ENCODE peak calls at places on chromosomes 2 and 18, in seven cellular contexts. J is GM13976, N is Panc1, M is coronary artery, T is tibial nerve, V is upper lobe of left lung, E is RWPE2. O is an unnamed sample.

GRCh38 chr2:215137741-215138340 is 585 bp downstream of the ABCA12 start:
- DNase-seq in M (no peak), E (no peak), V (no peak), J (no peak), N (no peak), T (no peak), O (no peak)

GRCh38 chr2:46164581-46165301 is 132.5 kb upstream of the EPAS1 start:
- DNase-seq in E (peak), J (no peak), V (no peak), N (no peak), T (peak), M (peak), O (no peak)

GRCh38 chr2:190214434-190215194 is 105.0 kb downstream of the HIBCH start:
- DNase-seq in M (no peak), V (no peak), N (no peak), T (no peak), J (no peak), E (no peak), O (no peak)

GRCh38 chr2:81481242-81481993 is 1176.9 kb upstream of the LRRTM1 start:
- DNase-seq in N (no peak), V (peak), T (no peak), J (no peak), M (no peak), E (no peak), O (no peak)

GRCh38 chr2:98118161-98118560 is 31.2 kb downstream of the VWA3B start:
- DNase-seq in E (no peak), T (no peak), V (no peak), M (no peak), J (no peak), N (no peak), O (no peak)

GRCh38 chr18:966095-967036 is 61.7 kb downstream of the ADCYAP1 start:
- DNase-seq in T (no peak), N (no peak), J (no peak), E (no peak), M (no peak), V (no peak), O (no peak)

GRCh38 chr2:118266086-118266485 is 177.8 kb downstream of the INSIG2 start:
- DNase-seq in M (no peak), E (no peak), T (no peak), N (no peak), J (no peak), V (no peak), O (no peak)

GRCh38 chr2:196169521-196169920 is 1.9 kb downstream of the STK17B start:
- DNase-seq in N (no peak), M (no peak), E (no peak), J (no peak), T (no peak), V (no peak), O (no peak)

GRCh38 chr2:11499081-11499743 is 33.3 kb upstream of the E2F6 start:
- DNase-seq in V (no peak), E (no peak), M (no peak), T (no peak), J (no peak), N (no peak), O (no peak)

GRCh38 chr2:237877576-237878307 is 18.3 kb downstream of the RAMP1 start:
- DNase-seq in M (peak), J (no peak), E (no peak), N (no peak), V (peak), T (no peak), O (no peak)

GRCh38 chr2:70779911-70780580 is 10.4 kb downstream of the FIGLA start:
- DNase-seq in V (no peak), M (no peak), J (no peak), T (no peak), N (no peak), E (no peak), O (no peak)

GRCh38 chr2:10325278-10326145 is 22.8 kb downstream of the HPCAL1 start:
- DNase-seq in M (no peak), N (no peak), E (no peak), J (no peak), T (no peak), V (no peak), O (no peak)

GRCh38 chr2:219125225-219125885 is 35.3 kb downstream of the NHEJ1 start:
- DNase-seq in E (no peak), V (no peak), T (no peak), N (no peak), M (no peak), J (no peak), O (no peak)

GRCh38 chr2:149702571-149702970 is 115.0 kb upstream of the MMADHC start:
- DNase-seq in J (no peak), M (no peak), N (no peak), V (no peak), E (no peak), T (no peak), O (no peak)

GRCh38 chr2:75403991-75404428 is 156.7 kb downstream of the EVA1A start:
- DNase-seq in E (no peak), N (peak), V (no peak), T (no peak), J (peak), M (no peak), O (no peak)

GRCh38 chr2:149733936-149734685 is 146.5 kb upstream of the MMADHC start:
- DNase-seq in M (no peak), E (no peak), T (no peak), N (no peak), V (no peak), J (no peak), O (no peak)

GRCh38 chr18:27004056-27004829 is 138.7 kb upstream of the AQP4 start:
- DNase-seq in N (no peak), T (no peak), J (no peak), M (no peak), V (no peak), E (no peak), O (no peak)

GRCh38 chr2:212777020-212777491 is 238.5 kb upstream of the ERBB4 start:
- DNase-seq in N (no peak), V (no peak), E (no peak), M (no peak), J (peak), T (no peak), O (no peak)

GRCh38 chr2:94986392-94986963 is 39.0 kb upstream of the MAL start:
- DNase-seq in E (no peak), V (no peak), J (peak), T (peak), N (peak), M (no peak), O (peak)

GRCh38 chr2:108399479-108399878 is 21.7 kb downstream of the SULT1C4 start:
- DNase-seq in N (no peak), J (no peak), E (no peak), T (no peak), M (no peak), V (no peak), O (no peak)

GRCh38 chr2:59184281-59185020 is 943.3 kb upstream of the FANCL start:
- DNase-seq in N (no peak), J (no peak), V (no peak), E (no peak), M (no peak), T (no peak), O (no peak)

GRCh38 chr2:167863377-167863776 is 384.0 kb downstream of the STK39 start:
- DNase-seq in E (no peak), M (no peak), J (no peak), T (no peak), V (no peak), N (no peak), O (no peak)

DNA sequence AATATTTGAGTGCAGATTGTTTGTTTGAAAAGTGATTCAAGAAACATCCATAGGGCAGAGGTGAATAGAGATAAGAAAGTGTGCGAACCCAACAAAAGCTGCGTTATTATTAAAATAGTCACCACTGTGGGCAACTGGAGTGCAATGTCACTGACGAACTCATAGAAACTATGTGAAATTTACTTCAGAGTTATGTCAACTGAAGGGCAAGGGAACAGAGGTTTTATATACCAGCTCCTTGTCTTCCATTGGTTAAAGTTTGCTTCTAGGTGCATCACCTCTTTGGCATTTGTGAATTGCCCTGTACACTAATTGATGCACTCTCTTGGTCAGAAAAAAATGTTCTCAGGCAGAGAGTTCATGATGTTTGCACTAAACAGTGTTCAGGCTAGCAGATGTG is 110.5 kb upstream of the NYAP2 start:
- DNase-seq in N (no peak), T (no peak), M (no peak), E (no peak), J (no peak), V (no peak), O (no peak)
- TF ChIP-seq CTCF in N (no peak), T (no peak), M (no peak), E (no peak), J (no peak), V (no peak), O (no peak)

GRCh38 chr18:8428951-8429350 is 180.3 kb upstream of the RAB12 start:
- DNase-seq in M (no peak), N (no peak), T (no peak), J (no peak), E (no peak), V (no peak), O (no peak)

GRCh38 chr18:8424481-8424880 is 184.8 kb upstream of the RAB12 start:
- DNase-seq in N (no peak), V (no peak), T (no peak), J (no peak), E (no peak), M (no peak), O (no peak)

GRCh38 chr18:8424917-8425725 is 184.1 kb upstream of the RAB12 start:
- DNase-seq in V (no peak), N (no peak), M (no peak), J (no peak), E (no peak), T (no peak), O (no peak)

GRCh38 chr18:8427339-8427738 is 181.9 kb upstream of the RAB12 start:
- DNase-seq in T (no peak), M (no peak), N (no peak), J (no peak), V (no peak), E (no peak), O (no peak)

GRCh38 chr18:8426401-8426800 is 182.8 kb upstream of the RAB12 start:
- DNase-seq in E (no peak), N (no peak), V (peak), M (no peak), J (no peak), T (no peak), O (no peak)
- TF ChIP-seq CTCF in E (no peak), N (peak), V (no peak), M (no peak), J (peak), T (no peak), O (peak)

GRCh38 chr2:230924470-230925341 is at the start of gene GPR55:
- DNase-seq in N (no peak), J (peak), T (no peak), V (no peak), E (peak), M (peak), O (no peak)
- TF ChIP-seq CTCF in N (no peak), J (peak), T (peak), V (no peak), E (no peak), M (no peak), O (no peak)

GRCh38 chr18:57086163-57086562 is 60.7 kb upstream of the BOD1L2 start:
- DNase-seq in E (no peak), V (no peak), N (no peak), T (no peak), J (no peak), M (no peak), O (no peak)
- TF ChIP-seq CTCF in E (no peak), V (no peak), N (no peak), T (no peak), J (no peak), M (no peak), O (no peak)

GRCh38 chr2:18612133-18612532 is 22.8 kb upstream of the NT5C1B start:
- DNase-seq in V (no peak), N (no peak), T (no peak), E (no peak), M (no peak), J (no peak), O (no peak)
- TF ChIP-seq CTCF in V (no peak), N (no peak), T (no peak), E (no peak), M (no peak), J (no peak), O (no peak)

O was measured in mesothelial cell of epicardium.